ENCODE peak calls at places on chromosomes 13 and 19, in ten cellular contexts. Q is aorta; M is body of pancreas; G is tibial artery; W is CD8-positive, alpha-beta memory T cell; I is cardiac muscle cell; X is ascending aorta; J is heart left ventricle; L is neural progenitor cell; K is suprapubic skin. U is an unnamed sample. For H3K4me1, the result is how much of the 10 kb centered on the place peaks cover.

GRCh38 chr19:33374406-33374703 is 846 bp downstream of the CEBPG start:
- DNase-seq in M (peak), J (no peak), Q (no peak), G (no peak), I (no peak), L (peak), X (no peak), W (no peak), K (no peak), U (no peak)

GRCh38 chr13:102286326-102286725 is 115.5 kb downstream of the FGF14 start:
- DNase-seq in J (no peak), K (no peak), Q (no peak), G (no peak), X (no peak), M (no peak), L (no peak), I (peak), W (no peak), U (no peak)

GRCh38 chr19:41541990-41542584 is 33.9 kb upstream of the CEACAM21 start:
- DNase-seq in X (no peak), M (peak), K (peak), W (peak), I (peak), Q (peak), L (peak), J (peak), G (peak), U (no peak)

GRCh38 chr19:38252935-38253691 is 3.1 kb downstream of the PPP1R14A start:
- DNase-seq in K (no peak), X (peak), G (peak), J (peak), Q (peak), I (no peak), M (no peak), L (peak), W (no peak), U (no peak)

GRCh38 chr13:99307247-99307646 is at the start of gene GPR183:
- DNase-seq in M (peak), L (no peak), X (no peak), J (no peak), Q (no peak), W (peak), G (no peak), K (no peak), I (no peak), U (no peak)

GRCh38 chr19:48332351-48332661 is 7.0 kb downstream of the EMP3 start:
- DNase-seq in K (no peak), L (no peak), W (no peak), J (no peak), Q (no peak), G (no peak), I (no peak), X (no peak), M (no peak), U (no peak)

GRCh38 chr19:35704218-35704617 is at the start of gene ZBTB32:
- DNase-seq in M (no peak), W (no peak), G (no peak), L (peak), I (peak), Q (no peak), X (no peak), J (peak), K (no peak), U (no peak)

GRCh38 chr13:93233997-93234416 is 7.4 kb downstream of the GPC6 start:
- DNase-seq in J (no peak), K (no peak), M (no peak), X (no peak), I (no peak), L (peak), W (no peak), Q (no peak), G (no peak), U (no peak)

GRCh38 chr19:48123907-48124675 is 13.5 kb upstream of the PLA2G4C start:
- DNase-seq in Q (no peak), I (peak), X (no peak), M (no peak), J (no peak), W (no peak), K (no peak), L (peak), G (no peak), U (no peak)

GRCh38 chr13:30607908-30608307 is 9.8 kb upstream of the USPL1 start:
- DNase-seq in X (no peak), M (no peak), Q (no peak), W (peak), I (no peak), K (no peak), G (no peak), L (no peak), J (no peak), U (no peak)

GRCh38 chr13:79621449-79621848 is 140.5 kb downstream of the NDFIP2 start:
- DNase-seq in I (no peak), J (no peak), G (no peak), Q (no peak), W (no peak), M (no peak), K (no peak), L (no peak), X (no peak), U (no peak)

GRCh38 chr19:54390942-54391577 is 24.2 kb upstream of the TTYH1 start:
- DNase-seq in X (no peak), Q (no peak), K (no peak), M (peak), J (no peak), L (peak), G (no peak), W (peak), I (peak), U (no peak)

GRCh38 chr13:68727165-68727564 is 1380.5 kb upstream of the ATXN8OS start:
- DNase-seq in I (no peak), Q (no peak), K (no peak), J (no peak), G (no peak), X (no peak), M (no peak), W (no peak), L (no peak), U (no peak)

GRCh38 chr13:32224916-32225315 is 90.2 kb downstream of the ZAR1L start:
- DNase-seq in W (no peak), G (no peak), I (no peak), M (no peak), Q (no peak), L (no peak), J (no peak), K (no peak), X (no peak), U (no peak)

GRCh38 chr19:926595-927043 is 784 bp downstream of the ARID3A start:
- DNase-seq in W (no peak), I (peak), K (no peak), G (peak), X (no peak), M (peak), L (peak), Q (peak), J (peak), U (peak)

GRCh38 chr13:73220966-73221720 is 162.3 kb downstream of the KLF5 start:
- DNase-seq in G (no peak), K (no peak), L (no peak), I (no peak), X (no peak), M (no peak), J (no peak), W (no peak), Q (no peak), U (no peak)

GRCh38 chr13:61575941-61576340 is 160.3 kb upstream of the PCDH20 start:
- DNase-seq in L (no peak), K (no peak), M (no peak), I (no peak), Q (no peak), W (no peak), J (no peak), X (no peak), G (no peak), U (no peak)

GRCh38 chr19:11179716-11180297 is 17.5 kb downstream of the KANK2 start:
- DNase-seq in X (no peak), M (no peak), Q (no peak), K (no peak), L (no peak), J (no peak), I (no peak), G (no peak), W (no peak), U (no peak)

GRCh38 chr19:33580645-33581037 is 41.1 kb upstream of the CHST8 start:
- DNase-seq in I (no peak), M (peak), W (no peak), K (no peak), G (no peak), X (no peak), J (no peak), L (no peak), Q (no peak), U (no peak)

GRCh38 chr13:109332501-109333499 is 453.6 kb downstream of the IRS2 start:
- DNase-seq in W (no peak), Q (no peak), X (no peak), M (no peak), I (no peak), K (no peak), G (no peak), L (no peak), J (no peak), U (no peak)

GRCh38 chr19:41813911-41814310 is 17.5 kb downstream of the CEACAM3 start:
- DNase-seq in Q (no peak), X (no peak), M (no peak), G (no peak), I (no peak), J (no peak), L (no peak), W (no peak), K (peak), U (no peak)

GRCh38 chr13:33487575-33488243 is 202.2 kb upstream of the STARD13 start:
- DNase-seq in I (peak), X (no peak), G (peak), Q (no peak), M (peak), K (no peak), W (no peak), L (peak), J (no peak), U (no peak)

GRCh38 chr19:13007292-13008045 is 12.2 kb downstream of the NFIX start:
- DNase-seq in W (no peak), G (peak), J (peak), I (no peak), M (peak), L (no peak), X (no peak), Q (peak), K (peak), U (no peak)

GRCh38 chr19:13005861-13006370 is 10.6 kb downstream of the NFIX start:
- DNase-seq in K (no peak), M (no peak), I (no peak), X (no peak), W (no peak), J (no peak), L (no peak), Q (no peak), G (no peak), U (no peak)

GRCh38 chr19:13004273-13004672 is 9.0 kb downstream of the NFIX start:
- DNase-seq in J (no peak), W (no peak), K (no peak), I (no peak), M (no peak), X (no peak), G (no peak), L (no peak), Q (no peak), U (no peak)

GRCh38 chr19:13005253-13005652 is 10.0 kb downstream of the NFIX start:
- DNase-seq in X (no peak), I (no peak), Q (no peak), L (no peak), G (no peak), J (no peak), W (no peak), K (no peak), M (no peak), U (no peak)

GRCh38 chr19:13006431-13007281 is 11.4 kb downstream of the NFIX start:
- DNase-seq in I (no peak), L (no peak), G (no peak), J (no peak), X (no peak), M (no peak), W (no peak), Q (peak), K (no peak), U (no peak)
- H3K4me1 ChIP-seq in I (under half), L (under half), G (half or more), J (half or more), X (under half), M (half or more), W (under half), Q (under half), K (half or more), U (under half)

GRCh38 chr19:3285647-3286176 is 61.3 kb downstream of the CELF5 start:
- DNase-seq in G (no peak), Q (no peak), J (no peak), I (peak), L (no peak), W (peak), M (no peak), X (no peak), K (no peak), U (no peak)
- H3K4me3 ChIP-seq in G (no peak), Q (no peak), J (no peak), I (peak), L (peak), W (no peak), M (peak), X (no peak), K (peak), U (peak)

DNA sequence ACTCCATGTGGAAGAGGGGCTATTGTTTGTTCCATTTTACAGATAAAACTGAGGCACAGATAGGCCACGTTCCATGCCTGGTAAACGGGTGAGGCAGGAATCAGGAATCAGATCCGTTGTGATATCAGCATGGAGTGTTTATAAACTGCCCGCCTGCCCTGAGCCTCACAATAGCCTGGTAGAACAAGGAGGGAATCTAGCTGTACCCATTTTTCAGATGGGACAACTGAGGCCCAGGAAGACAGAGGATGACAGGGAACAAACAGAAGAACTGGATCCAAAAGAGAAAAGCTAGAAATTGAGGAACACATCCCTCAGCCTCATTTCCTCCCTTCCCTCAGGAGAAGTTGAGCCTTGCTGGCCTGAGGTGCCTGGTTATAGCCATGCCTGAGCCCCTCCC is 32.5 kb downstream of the CERS4 start:
- DNase-seq in K (no peak), I (no peak), M (no peak), X (no peak), W (no peak), Q (no peak), L (no peak), J (no peak), G (no peak), U (no peak)
- H3K4me1 ChIP-seq in K (under half), I (under half), M (half or more), X (under half), W (under half), Q (under half), L (under half), J (under half), G (under half), U (under half)

GRCh38 chr19:45764947-45765346 is 4.1 kb downstream of the SIX5 start:
- DNase-seq in G (no peak), Q (peak), I (no peak), J (peak), K (no peak), M (no peak), W (no peak), L (no peak), X (no peak), U (no peak)
- H3K4me3 ChIP-seq in G (no peak), Q (no peak), I (no peak), J (peak), K (no peak), M (no peak), W (no peak), L (no peak), X (no peak), U (no peak)

DNA sequence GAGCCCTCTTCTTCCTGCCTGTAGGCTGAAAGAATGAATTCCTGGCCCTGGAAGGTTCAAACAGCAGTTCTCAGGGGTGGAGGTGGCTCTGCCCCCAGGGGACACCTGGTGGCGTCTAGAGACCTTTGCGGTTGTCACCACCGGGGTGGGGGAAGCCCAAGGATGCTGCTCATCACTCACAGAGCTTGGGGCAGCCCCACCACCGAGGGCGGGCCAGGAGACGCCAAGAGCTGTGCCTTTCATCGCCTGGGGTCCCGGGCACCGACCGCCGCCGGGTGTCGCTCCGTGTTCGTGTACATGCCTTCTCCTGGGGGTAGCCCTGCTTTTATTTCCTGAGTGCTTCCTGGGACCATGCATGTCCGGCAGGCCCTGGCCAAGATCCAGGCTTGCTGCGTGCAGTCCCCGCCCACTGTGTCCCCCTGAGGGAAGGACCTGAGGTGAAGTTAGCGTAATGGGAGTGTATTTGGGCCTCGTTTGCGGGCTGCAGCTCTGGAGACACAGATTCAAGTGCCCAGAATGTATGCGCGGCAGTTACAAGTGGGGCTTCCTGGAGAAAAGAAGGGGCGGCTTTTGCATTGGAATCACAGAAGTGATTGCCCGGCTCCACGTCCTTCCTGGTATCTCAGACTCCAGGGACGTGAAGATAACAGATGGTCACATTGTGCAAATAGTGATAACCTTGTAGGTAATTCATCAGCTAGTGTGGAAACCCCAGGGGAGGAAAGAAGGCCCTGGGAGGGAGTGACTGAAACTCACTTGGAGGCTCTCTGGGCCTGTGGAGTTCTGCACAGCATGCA is 7.8 kb downstream of the DOT1L start:
- DNase-seq in K (no peak), W (peak), M (peak), I (peak), G (no peak), L (peak), Q (no peak), J (no peak), X (no peak), U (no peak)
- H3K4me1 ChIP-seq in K (half or more), W (under half), M (half or more), I (half or more), G (half or more), L (under half), Q (under half), J (half or more), X (under half), U (under half)